ENCODE peak calls at places on chromosomes 11 and 22, in seven cellular contexts. Y, A, G, H, L, X and K are unnamed samples. For H3K4me1, the result is how much of the 10 kb centered on the place peaks cover.

GRCh38 chr11:102345923-102346322 is 1.1 kb upstream of the BIRC2 start:
- DNase-seq in Y (no peak), A (no peak), G (no peak), H (no peak), L (no peak), X (no peak), K (no peak)

GRCh38 chr22:42336527-42337227 is 66.2 kb upstream of the TCF20 start:
- DNase-seq in Y (no peak), A (no peak), G (no peak), H (no peak), L (no peak), X (no peak), K (no peak)

GRCh38 chr11:69211540-69212120 is 55.9 kb downstream of the SMIM38 start:
- DNase-seq in Y (no peak), A (no peak), G (no peak), H (no peak), L (no peak), X (no peak), K (peak)

GRCh38 chr11:115616941-115617340 is 112.7 kb upstream of the CADM1 start:
- DNase-seq in Y (no peak), A (no peak), G (no peak), H (no peak), L (peak), X (no peak), K (no peak)

GRCh38 chr11:83648610-83649467 is 362.7 kb upstream of the CCDC90B start:
- DNase-seq in Y (no peak), A (no peak), G (no peak), H (no peak), L (no peak), X (no peak), K (no peak)

GRCh38 chr11:5992604-5993251 is 5.9 kb upstream of the OR52L1 start:
- DNase-seq in Y (no peak), A (no peak), G (no peak), H (no peak), L (no peak), X (no peak), K (no peak)

GRCh38 chr11:77346906-77347603 is 45.6 kb upstream of the GDPD4 start:
- DNase-seq in Y (no peak), A (no peak), G (no peak), H (no peak), L (no peak), X (no peak), K (no peak)

GRCh38 chr11:95413761-95414160 is 182.8 kb upstream of the SESN3 start:
- DNase-seq in Y (no peak), A (no peak), G (no peak), H (no peak), L (no peak), X (no peak), K (no peak)

GRCh38 chr11:33699515-33700424 is 856 bp downstream of the C11orf91 start:
- DNase-seq in Y (no peak), A (no peak), G (peak), H (no peak), L (peak), X (no peak), K (no peak)

GRCh38 chr11:130159657-130160459 is at the start of gene ST14:
- DNase-seq in Y (peak), A (peak), G (peak), H (no peak), L (peak), X (peak), K (no peak)

GRCh38 chr11:13776134-13776815 is 107.8 kb downstream of the FAR1 start:
- DNase-seq in Y (no peak), A (no peak), G (no peak), H (no peak), L (no peak), X (no peak), K (no peak)

GRCh38 chr11:125945797-125946520 is at the start of gene VSIG10L2:
- DNase-seq in Y (no peak), A (no peak), G (no peak), H (peak), L (no peak), X (no peak), K (no peak)

GRCh38 chr11:12166299-12167092 is 56.1 kb downstream of the MICAL2 start:
- DNase-seq in Y (no peak), A (no peak), G (no peak), H (no peak), L (no peak), X (no peak), K (no peak)

GRCh38 chr11:114977596-114977995 is 299.3 kb downstream of the NXPE2 start:
- DNase-seq in Y (no peak), A (no peak), G (no peak), H (no peak), L (no peak), X (no peak), K (no peak)

GRCh38 chr11:112605093-112605666 is 344.5 kb upstream of the PLET1 start:
- DNase-seq in Y (no peak), A (no peak), G (no peak), H (no peak), L (no peak), X (no peak), K (no peak)

GRCh38 chr11:112606656-112607055 is 346.0 kb upstream of the PLET1 start:
- DNase-seq in Y (no peak), A (no peak), G (no peak), H (no peak), L (no peak), X (no peak), K (no peak)

GRCh38 chr11:112610996-112611795 is 350.0 kb upstream of the NCAM1 start:
- DNase-seq in Y (no peak), A (no peak), G (no peak), H (no peak), L (no peak), X (no peak), K (no peak)

GRCh38 chr11:112610494-112610893 is 349.8 kb upstream of the PLET1 start:
- DNase-seq in Y (no peak), A (no peak), G (no peak), H (no peak), L (no peak), X (no peak), K (no peak)

DNA sequence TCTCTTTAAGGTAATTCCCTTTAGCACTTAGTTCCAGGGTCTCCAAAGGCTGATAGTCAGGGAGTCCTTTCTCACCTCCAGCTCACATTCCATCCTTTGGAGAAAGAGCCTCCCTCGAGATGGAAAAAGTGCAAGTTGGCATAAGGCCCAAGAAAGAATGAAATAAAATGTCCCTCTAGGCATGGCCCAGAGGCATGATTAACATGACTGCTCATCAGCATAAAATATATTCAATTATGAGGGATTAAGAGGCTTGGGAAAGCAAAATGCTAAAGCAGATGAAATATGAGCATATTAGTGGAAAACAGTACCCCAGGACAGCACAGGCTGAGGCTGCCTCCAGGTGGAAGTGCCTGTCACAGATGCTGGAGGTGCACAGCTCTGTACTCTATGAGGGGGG is 347.8 kb upstream of the PLET1 start:
- DNase-seq in Y (no peak), A (no peak), G (no peak), H (no peak), L (no peak), X (no peak), K (no peak)
- H3K4me1 ChIP-seq in Y (under half), A (under half), G (under half), H (under half), L (under half), X (under half), K (under half)

GRCh38 chr11:10797561-10797960 is 11.2 kb downstream of the EIF4G2 start:
- DNase-seq in Y (no peak), A (no peak), G (no peak), H (peak), L (no peak), X (no peak), K (no peak)
- TF ChIP-seq CTCF in Y (no peak), A (no peak), G (no peak), H (no peak), L (no peak), X (no peak), K (no peak)

DNA sequence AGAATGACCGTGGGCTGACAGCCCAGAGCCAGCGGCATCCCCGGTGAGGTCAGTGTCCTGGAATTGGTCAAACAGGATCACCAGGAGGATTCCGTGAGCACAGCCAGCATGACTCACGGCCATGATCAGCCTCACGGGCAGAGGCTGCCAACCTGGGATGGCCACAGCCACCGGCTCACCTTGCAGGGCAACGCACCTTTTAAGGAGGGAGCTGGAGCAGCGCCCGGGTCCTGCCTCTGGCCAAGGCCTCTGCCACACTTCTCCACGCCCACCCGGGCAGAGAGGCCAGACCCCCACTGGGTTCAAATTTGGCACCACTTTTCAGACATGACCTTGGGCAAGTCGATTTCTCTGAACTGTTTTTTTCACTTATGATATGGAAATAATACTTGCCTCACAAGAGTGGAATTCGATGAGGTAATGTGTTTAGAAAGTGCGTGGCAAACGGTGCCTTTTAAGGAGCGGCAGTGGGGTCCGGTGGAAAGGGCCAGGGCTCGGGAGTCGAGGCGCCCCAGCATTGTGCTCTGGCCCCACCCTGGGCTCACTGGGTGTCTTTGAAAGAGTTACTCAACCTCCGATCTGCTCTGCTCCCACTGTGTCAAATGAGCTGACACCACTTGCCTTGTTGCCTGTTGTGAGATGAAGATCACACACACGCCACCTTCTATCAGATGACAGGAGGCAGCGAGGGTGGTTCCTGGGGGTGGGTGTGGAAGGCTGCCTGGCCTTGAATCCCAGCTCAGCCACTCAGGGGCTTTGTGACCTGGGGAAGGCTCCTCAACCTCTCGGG is 16.0 kb downstream of the TXN2 start:
- DNase-seq in Y (peak), A (peak), G (peak), H (no peak), L (peak), X (peak), K (peak)
- H3K4me1 ChIP-seq in Y (half or more), A (under half), G (under half), H (half or more), L (under half), X (under half), K (under half)

DNA sequence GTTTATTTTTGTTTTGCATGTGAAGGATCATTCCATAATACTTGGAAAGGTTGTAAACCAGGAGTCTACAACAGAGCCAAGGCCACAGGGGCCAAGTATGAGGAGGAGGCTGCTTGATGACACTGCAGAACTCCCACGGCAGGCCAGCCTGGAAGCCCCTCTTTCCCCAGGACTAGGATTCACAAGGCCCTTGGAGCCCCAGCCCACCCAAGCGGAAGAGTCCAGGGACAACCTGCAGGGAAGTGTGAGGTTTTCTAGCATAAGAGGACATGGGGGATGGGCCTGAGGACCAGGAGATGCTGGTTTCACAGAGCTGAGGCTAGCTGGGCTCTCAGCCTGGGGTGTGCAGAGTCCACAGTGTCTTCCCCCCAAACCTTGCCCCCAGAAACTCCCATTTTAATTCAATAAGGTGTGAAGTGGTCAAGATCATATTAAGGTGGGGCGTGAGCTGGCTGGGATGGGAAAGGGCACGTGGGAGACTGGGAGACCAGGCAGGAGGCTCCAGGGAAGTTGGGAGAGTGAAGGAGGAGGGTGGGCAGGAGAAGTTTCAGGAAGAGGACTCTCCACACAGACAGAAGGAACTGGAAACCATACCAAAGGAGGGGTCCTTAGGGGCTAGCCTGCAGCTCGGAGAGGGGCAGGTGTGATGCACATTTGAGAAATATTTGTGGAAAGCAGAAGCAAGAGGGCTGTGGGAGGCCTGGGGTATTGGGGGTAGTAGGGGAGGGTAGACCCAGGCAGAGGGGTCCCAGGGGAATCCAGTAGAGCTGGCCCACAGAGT is 12.4 kb downstream of the GNAZ start:
- DNase-seq in Y (no peak), A (no peak), G (no peak), H (no peak), L (no peak), X (no peak), K (no peak)
- TF ChIP-seq CTCF in Y (no peak), A (no peak), G (no peak), H (no peak), L (no peak), X (no peak), K (no peak)

GRCh38 chr22:39530692-39531331 is 1.7 kb downstream of the RPS19BP1 start:
- DNase-seq in Y (no peak), A (no peak), G (peak), H (no peak), L (no peak), X (no peak), K (no peak)

GRCh38 chr22:39530136-39530535 is 2.4 kb downstream of the RPS19BP1 start:
- DNase-seq in Y (no peak), A (no peak), G (no peak), H (no peak), L (no peak), X (no peak), K (no peak)

GRCh38 chr22:39534591-39535301 is 2.2 kb upstream of the RPS19BP1 start:
- DNase-seq in Y (peak), A (peak), G (peak), H (peak), L (peak), X (peak), K (peak)

GRCh38 chr22:39534092-39534506 is 1.6 kb upstream of the RPS19BP1 start:
- DNase-seq in Y (no peak), A (no peak), G (peak), H (no peak), L (no peak), X (no peak), K (no peak)

DNA sequence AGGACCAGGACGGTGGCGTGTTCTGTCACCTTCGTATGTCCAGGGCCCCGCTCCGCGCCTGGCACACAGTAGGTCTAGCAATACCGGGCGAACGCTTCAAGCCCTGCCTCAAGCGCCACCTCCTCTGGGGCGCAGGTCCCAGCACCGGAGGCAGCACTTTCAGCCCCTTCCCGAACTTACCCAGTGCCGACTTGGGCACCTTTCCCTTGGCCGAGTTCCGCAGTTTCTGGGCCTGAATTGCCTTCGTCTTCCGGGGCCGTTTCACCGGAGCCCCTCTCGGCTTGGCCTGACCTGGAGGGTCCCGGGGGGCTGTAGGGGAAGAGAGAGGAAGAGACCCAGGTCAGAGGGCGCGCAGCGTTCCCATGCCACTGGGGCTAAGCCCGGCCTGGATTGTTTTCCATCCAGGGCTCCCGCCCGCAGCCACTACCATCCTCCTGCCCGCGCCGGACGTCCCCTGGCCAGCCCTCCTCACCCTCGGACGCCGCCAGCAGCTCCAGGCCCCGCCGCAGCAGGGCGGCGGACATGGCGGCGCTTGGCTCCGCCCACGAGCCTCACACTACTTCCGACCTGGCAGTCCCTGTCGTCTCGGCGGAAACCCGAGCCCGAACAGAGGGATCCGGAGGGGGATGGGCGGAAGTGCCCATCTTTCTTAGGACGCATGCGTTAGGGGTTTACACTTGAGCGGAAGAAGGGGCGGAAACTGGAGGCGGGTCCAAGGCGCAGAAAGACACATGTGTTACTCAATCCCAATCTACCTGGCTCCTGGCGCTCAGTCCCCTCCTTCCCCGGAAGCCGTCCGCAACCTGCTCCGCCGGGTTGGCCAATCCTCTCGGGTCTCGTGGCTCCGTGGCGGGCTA is at the start of gene RPS19BP1:
- DNase-seq in Y (peak), A (peak), G (peak), H (peak), L (peak), X (peak), K (peak)
- H3K4me1 ChIP-seq in Y (under half), A (under half), G (half or more), H (half or more), L (under half), X (under half), K (half or more)